ENCODE peak calls at places on chromosomes 6 and 20, in eight cellular contexts. B, D, N, K, T, I, L and J are unnamed samples.

GRCh38 chr6:83868639-83869038 is 9.2 kb downstream of the CYB5R4 start:
- DNase-seq in B (peak; percentile 46), D (no peak), N (no peak), K (no peak), T (no peak), I (no peak), L (no peak), J (no peak)

GRCh38 chr6:12844284-12845223 is 128.0 kb downstream of the PHACTR1 start:
- DNase-seq in B (no peak), D (no peak), N (no peak), K (no peak), T (peak; percentile 75), I (no peak), L (no peak), J (no peak)

GRCh38 chr6:44116643-44117382 is 10.4 kb downstream of the MRPL14 start:
- DNase-seq in B (peak; percentile 94), D (no peak), N (peak; percentile 62), K (no peak), T (no peak), I (no peak), L (no peak), J (no peak)

GRCh38 chr20:1330075-1330830 is 1.3 kb upstream of the SDCBP2 start:
- DNase-seq in B (no peak), D (peak; percentile 70), N (no peak), K (no peak), T (no peak), I (peak; percentile 87), L (peak; percentile 44), J (no peak)

GRCh38 chr6:168102093-168102985 is 23.3 kb upstream of the FRMD1 start:
- DNase-seq in B (no peak), D (no peak), N (no peak), K (no peak), T (peak; percentile 52), I (peak; percentile 33), L (no peak), J (no peak)

GRCh38 chr6:169779896-169780295 is 28.5 kb downstream of the ERMARD start:
- DNase-seq in B (no peak), D (no peak), N (no peak), K (no peak), T (no peak), I (no peak), L (no peak), J (no peak)

GRCh38 chr6:17672064-17672718 is 34.5 kb downstream of the NUP153 start:
- DNase-seq in B (no peak), D (no peak), N (no peak), K (no peak), T (no peak), I (peak; percentile 58), L (no peak), J (no peak)

GRCh38 chr6:118776607-118777549 is 117.1 kb upstream of the ASF1A start:
- DNase-seq in B (peak; percentile 43), D (peak; percentile 72), N (peak; percentile 34), K (peak; percentile 48), T (peak; percentile 80), I (no peak), L (peak; percentile 61), J (peak; percentile 55)

GRCh38 chr20:24959591-24960301 is 10.7 kb downstream of the CST7 start:
- DNase-seq in B (no peak), D (no peak), N (no peak), K (no peak), T (no peak), I (no peak), L (no peak), J (no peak)

GRCh38 chr20:44137210-44137781 is 49.7 kb downstream of the JPH2 start:
- DNase-seq in B (peak; percentile 17), D (peak; percentile 72), N (peak; percentile 21), K (peak; percentile 52), T (peak; percentile 60), I (no peak), L (no peak), J (no peak)

GRCh38 chr6:159077123-159077522 is 32.3 kb upstream of the TAGAP start:
- DNase-seq in B (no peak), D (no peak), N (no peak), K (no peak), T (no peak), I (no peak), L (peak; percentile 43), J (no peak)

GRCh38 chr20:59820204-59821041 is 113.0 kb downstream of the SYCP2 start:
- DNase-seq in B (no peak), D (peak; percentile 44), N (no peak), K (no peak), T (no peak), I (no peak), L (no peak), J (no peak)

GRCh38 chr20:25081065-25081729 is 744 bp downstream of the VSX1 start:
- DNase-seq in B (no peak), D (no peak), N (no peak), K (peak; percentile 87), T (peak; percentile 94), I (no peak), L (peak; percentile 49), J (peak; percentile 71)

GRCh38 chr20:63693975-63694595 is 2.4 kb upstream of the TNFRSF6B start:
- DNase-seq in B (no peak), D (no peak), N (no peak), K (no peak), T (no peak), I (no peak), L (no peak), J (no peak)

GRCh38 chr20:63696311-63696627 is 183 bp upstream of the TNFRSF6B start:
- DNase-seq in B (no peak), D (peak; percentile 12), N (no peak), K (peak; percentile 65), T (peak; percentile 82), I (no peak), L (peak; percentile 35), J (no peak)

GRCh38 chr20:63694596-63695418 is 1.6 kb upstream of the TNFRSF6B start:
- DNase-seq in B (no peak), D (no peak), N (no peak), K (no peak), T (no peak), I (peak; percentile 56), L (no peak), J (no peak)

GRCh38 chr20:63696628-63697356 is at the start of gene TNFRSF6B:
- DNase-seq in B (no peak), D (peak; percentile 5), N (no peak), K (no peak), T (no peak), I (peak; percentile 60), L (no peak), J (peak; percentile 27)

DNA sequence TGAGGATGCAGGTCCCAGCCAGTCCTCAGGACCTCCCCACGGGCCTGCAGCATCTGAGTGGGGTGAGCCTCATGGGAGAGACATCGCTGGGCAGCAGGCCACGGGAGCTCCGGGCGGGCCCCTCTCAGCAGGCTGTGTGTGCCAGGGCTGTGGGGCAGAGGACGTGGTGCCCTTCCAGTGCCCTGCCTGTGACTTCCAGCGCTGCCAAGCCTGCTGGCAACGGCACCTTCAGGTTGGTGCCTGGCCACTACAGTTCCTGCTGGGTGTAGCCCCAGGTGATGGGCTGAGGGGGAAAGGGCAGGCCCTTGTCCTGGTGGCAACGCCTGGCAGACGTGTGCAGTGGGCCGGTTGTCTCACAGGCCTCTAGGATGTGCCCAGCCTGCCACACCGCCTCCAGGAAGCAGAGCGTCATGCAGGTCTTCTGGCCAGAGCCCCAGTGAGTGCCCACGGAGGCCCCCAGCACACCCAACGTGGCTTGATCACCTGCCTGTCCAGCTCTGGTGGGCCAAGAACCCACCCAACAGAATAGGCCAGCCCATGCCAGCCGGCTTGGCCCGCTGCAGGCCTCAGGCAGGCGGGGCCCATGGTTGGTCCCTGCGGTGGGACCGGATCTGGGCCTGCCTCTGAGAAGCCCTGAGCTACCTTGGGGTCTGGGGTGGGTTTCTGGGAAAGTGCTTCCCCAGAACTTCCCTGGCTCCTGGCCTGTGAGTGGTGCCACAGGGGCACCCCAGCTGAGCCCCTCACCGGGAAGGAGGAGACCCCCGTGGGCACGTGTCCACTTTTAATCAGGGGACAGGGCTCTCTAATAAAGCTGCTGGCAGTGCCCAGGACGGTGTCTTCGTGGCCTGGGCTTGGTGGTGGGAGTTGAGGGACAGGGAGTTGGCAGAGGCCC is 787 bp upstream of the TNFRSF6B start:
- DNase-seq in B (no peak), D (peak; percentile 73), N (no peak), K (no peak), T (no peak), I (peak; percentile 54), L (no peak), J (no peak)
- TF ChIP-seq CTCF in B (no peak), D (no peak), N (no peak), K (no peak), T (no peak), I (no peak), L (no peak), J (no peak)

DNA sequence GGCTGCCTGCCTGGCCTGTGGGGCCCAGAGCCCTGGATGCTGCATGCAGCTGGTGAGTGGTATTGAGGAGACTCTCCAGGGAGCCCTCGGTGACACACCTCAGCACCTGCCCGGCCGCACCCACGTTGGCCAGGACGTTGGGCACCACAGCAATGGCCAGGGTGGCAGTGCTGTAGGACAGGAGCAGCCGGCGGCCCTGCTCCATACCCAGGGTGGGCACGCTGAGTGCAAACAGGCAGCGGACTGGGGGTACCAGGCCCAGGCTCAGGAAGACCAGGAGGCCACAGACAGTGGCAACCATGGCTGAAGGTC is 4.7 kb downstream of the OCSTAMP start:
- DNase-seq in B (no peak), D (no peak), N (no peak), K (no peak), T (no peak), I (no peak), L (no peak), J (no peak)
- TF ChIP-seq CTCF in B (no peak), D (no peak), N (no peak), K (no peak), T (no peak), I (no peak), L (no peak), J (no peak)

GRCh38 chr6:160735523-160735922 is 33.5 kb downstream of the PLG start:
- DNase-seq in B (no peak), D (no peak), N (no peak), K (no peak), T (no peak), I (no peak), L (no peak), J (no peak)

GRCh38 chr6:160734627-160735026 is 32.6 kb downstream of the PLG start:
- DNase-seq in B (no peak), D (no peak), N (no peak), K (no peak), T (no peak), I (no peak), L (no peak), J (no peak)

GRCh38 chr6:160733045-160733646 is 31.1 kb downstream of the PLG start:
- DNase-seq in B (no peak), D (peak; percentile 31), N (no peak), K (peak; percentile 47), T (peak; percentile 82), I (no peak), L (no peak), J (peak; percentile 48)

GRCh38 chr6:160730911-160731310 is 28.9 kb downstream of the PLG start:
- DNase-seq in B (no peak), D (no peak), N (no peak), K (peak; percentile 57), T (peak; percentile 74), I (no peak), L (no peak), J (peak; percentile 52)
- TF ChIP-seq CTCF in B (no peak), D (no peak), N (no peak), K (peak; percentile 22), T (peak; percentile 47), I (no peak), L (no peak), J (peak; percentile 53)

DNA sequence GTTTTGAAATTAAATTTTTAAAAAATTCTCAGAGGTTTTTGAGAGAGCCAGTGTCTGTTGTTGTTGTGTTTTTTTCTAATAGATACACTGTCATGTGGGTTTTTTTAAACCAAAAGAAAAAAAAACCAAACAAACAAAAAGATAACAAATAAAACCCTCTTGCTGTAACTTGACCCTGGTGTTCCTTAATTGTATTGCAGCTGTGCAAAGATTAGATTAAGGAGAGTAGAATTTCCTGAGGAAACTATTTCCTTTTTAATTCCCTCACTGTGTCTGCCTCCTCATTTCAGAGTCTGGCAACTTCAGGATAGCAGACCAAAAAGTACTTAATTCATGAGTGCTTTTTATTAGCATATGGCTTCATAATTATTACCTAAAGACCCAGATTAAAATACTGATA is 281.9 kb downstream of the EPM2A start:
- DNase-seq in B (no peak), D (no peak), N (no peak), K (no peak), T (peak; percentile 47), I (no peak), L (no peak), J (no peak)
- TF ChIP-seq CTCF in B (peak; percentile 32), D (peak; percentile 18), N (peak; percentile 49), K (peak; percentile 18), T (peak; percentile 59), I (peak; percentile 31), L (peak; percentile 25), J (peak; percentile 79)